ENCODE peak calls at places on chromosome 10, in six cellular contexts. U, T, J, S, N and O are unnamed samples. For H3K4me1, the result is how much of the 10 kb centered on the place peaks cover.

GRCh38 chr10:32367793-32368453 is 21.0 kb upstream of the EPC1 start:
- DNase-seq in U (peak), T (no peak), J (peak), S (peak), N (peak), O (peak)

GRCh38 chr10:44873156-44873555 is 38.0 kb upstream of the TMEM72 start:
- DNase-seq in U (no peak), T (no peak), J (peak), S (no peak), N (no peak), O (no peak)

GRCh38 chr10:113753020-113753692 is 1.7 kb downstream of the PLEKHS1 start:
- DNase-seq in U (no peak), T (no peak), J (peak), S (no peak), N (no peak), O (no peak)

GRCh38 chr10:119051775-119052174 is 22.3 kb downstream of the NANOS1 start:
- DNase-seq in U (no peak), T (no peak), J (no peak), S (no peak), N (peak), O (no peak)

GRCh38 chr10:85888004-85888403 is 478.6 kb downstream of the GRID1 start:
- DNase-seq in U (no peak), T (no peak), J (no peak), S (no peak), N (no peak), O (no peak)

GRCh38 chr10:124943301-124944092 is 1.6 kb downstream of the ZRANB1 start:
- DNase-seq in U (no peak), T (no peak), J (peak), S (peak), N (peak), O (no peak)

GRCh38 chr10:112229901-112230300 is 46.3 kb upstream of the GPAM start:
- DNase-seq in U (no peak), T (no peak), J (no peak), S (no peak), N (peak), O (no peak)

GRCh38 chr10:123149568-123150228 is 1.8 kb downstream of the HMX2 start:
- DNase-seq in U (no peak), T (no peak), J (peak), S (peak), N (peak), O (no peak)

GRCh38 chr10:12645449-12645848 is 296.1 kb downstream of the CAMK1D start:
- DNase-seq in U (no peak), T (no peak), J (no peak), S (no peak), N (no peak), O (no peak)

GRCh38 chr10:52636874-52637273 is 135.7 kb downstream of the MBL2 start:
- DNase-seq in U (no peak), T (no peak), J (no peak), S (no peak), N (no peak), O (no peak)

GRCh38 chr10:86107131-86107530 is 259.5 kb downstream of the GRID1 start:
- DNase-seq in U (no peak), T (no peak), J (no peak), S (no peak), N (no peak), O (no peak)

GRCh38 chr10:13636776-13637175 is 50.0 kb downstream of the PRPF18 start:
- DNase-seq in U (no peak), T (no peak), J (peak), S (peak), N (no peak), O (no peak)

GRCh38 chr10:119022846-119023552 is 6.5 kb upstream of the NANOS1 start:
- DNase-seq in U (no peak), T (no peak), J (peak), S (peak), N (peak), O (no peak)

GRCh38 chr10:6022693-6023092 is 39.5 kb downstream of the IL2RA start:
- DNase-seq in U (no peak), T (no peak), J (no peak), S (no peak), N (no peak), O (no peak)

GRCh38 chr10:93392111-93392510 is 90.0 kb downstream of the MYOF start:
- DNase-seq in U (no peak), T (no peak), J (no peak), S (peak), N (no peak), O (no peak)

GRCh38 chr10:73218466-73219191 is 28.4 kb downstream of the DNAJC9 start:
- DNase-seq in U (no peak), T (no peak), J (peak), S (no peak), N (no peak), O (no peak)

GRCh38 chr10:67599597-67599996 is 96.4 kb downstream of the CTNNA3 start:
- DNase-seq in U (no peak), T (no peak), J (no peak), S (no peak), N (no peak), O (no peak)

GRCh38 chr10:114303556-114303955 is 64.5 kb downstream of the VWA2 start:
- DNase-seq in U (no peak), T (no peak), J (no peak), S (no peak), N (no peak), O (no peak)

GRCh38 chr10:13247784-13248183 is 13.6 kb upstream of the UCMA start:
- DNase-seq in U (no peak), T (no peak), J (no peak), S (no peak), N (no peak), O (no peak)

GRCh38 chr10:126203746-126204145 is 184.5 kb downstream of the ADAM12 start:
- DNase-seq in U (peak), T (no peak), J (no peak), S (peak), N (no peak), O (no peak)

GRCh38 chr10:109018892-109019507 is 904.3 kb downstream of the XPNPEP1 start:
- DNase-seq in U (no peak), T (no peak), J (peak), S (no peak), N (peak), O (no peak)

GRCh38 chr10:83816942-83817341 is 322.4 kb upstream of the GHITM start:
- DNase-seq in U (no peak), T (no peak), J (no peak), S (no peak), N (no peak), O (no peak)

GRCh38 chr10:58998924-58999713 is 177.3 kb upstream of the PHYHIPL start:
- DNase-seq in U (peak), T (peak), J (peak), S (peak), N (no peak), O (peak)

GRCh38 chr10:6995846-6996245 is 415.0 kb downstream of the SFMBT2 start:
- DNase-seq in U (no peak), T (no peak), J (peak), S (peak), N (no peak), O (no peak)

GRCh38 chr10:83254698-83255097 is 884.6 kb upstream of the GHITM start:
- DNase-seq in U (no peak), T (no peak), J (no peak), S (no peak), N (no peak), O (no peak)

GRCh38 chr10:121687094-121687850 is 89.0 kb upstream of the FGFR2 start:
- DNase-seq in U (no peak), T (no peak), J (no peak), S (no peak), N (no peak), O (no peak)

DNA sequence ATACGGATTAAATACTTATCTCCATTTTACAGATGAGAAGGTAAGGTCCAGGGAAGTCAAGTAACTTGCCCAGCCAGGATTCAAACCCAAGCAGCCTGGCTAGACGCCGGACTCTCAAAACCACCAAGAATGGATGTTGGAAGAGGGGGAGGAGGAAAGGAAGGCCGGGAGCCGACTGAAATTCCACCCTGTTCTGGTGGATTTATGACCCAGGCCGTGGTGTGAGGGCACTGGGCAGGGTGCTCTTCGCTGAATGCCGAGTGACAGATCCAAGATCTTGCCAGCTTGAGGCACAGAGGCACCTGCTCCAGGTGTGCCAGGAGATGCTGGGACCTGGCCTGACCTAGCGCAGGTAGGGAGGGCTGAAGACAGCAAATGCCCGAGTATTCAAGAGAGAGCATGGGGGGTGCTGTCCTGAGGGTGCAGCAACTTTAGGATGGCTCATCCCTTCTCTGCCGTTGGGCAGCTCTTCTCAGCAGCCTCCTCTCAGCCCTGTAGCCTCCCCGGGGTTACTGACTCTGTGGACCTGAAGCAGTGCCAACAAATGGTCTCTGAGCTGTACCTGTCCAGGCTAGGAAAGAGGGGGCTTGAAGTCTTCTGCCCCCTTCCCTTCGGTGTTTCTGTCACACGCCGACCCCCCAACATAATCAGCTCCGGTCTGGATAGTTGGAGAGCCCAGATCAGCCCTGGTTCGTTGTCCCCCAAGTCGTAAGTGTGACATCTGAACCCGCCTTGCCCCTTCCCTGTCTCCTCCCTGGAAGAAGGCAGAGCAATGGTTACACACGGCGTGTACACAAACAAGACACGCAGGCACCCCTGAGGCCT is 713 bp downstream of the LOXL4 start:
- DNase-seq in U (no peak), T (no peak), J (no peak), S (no peak), N (no peak), O (no peak)
- H3K27ac ChIP-seq in U (peak), T (peak), J (peak), S (no peak), N (no peak), O (peak)

GRCh38 chr10:104582966-104583365 is 58.1 kb upstream of the SORCS3 start:
- DNase-seq in U (no peak), T (no peak), J (no peak), S (no peak), N (no peak), O (no peak)

GRCh38 chr10:104580774-104581675 is 60.1 kb upstream of the SORCS3 start:
- DNase-seq in U (peak), T (peak), J (peak), S (peak), N (peak), O (peak)

GRCh38 chr10:104581884-104582603 is 59.0 kb upstream of the SORCS3 start:
- DNase-seq in U (no peak), T (no peak), J (peak), S (peak), N (peak), O (no peak)

GRCh38 chr10:104584541-104584940 is 56.5 kb upstream of the SORCS3 start:
- DNase-seq in U (no peak), T (no peak), J (no peak), S (no peak), N (no peak), O (no peak)

GRCh38 chr10:104582604-104582951 is 58.5 kb upstream of the SORCS3 start:
- DNase-seq in U (no peak), T (no peak), J (no peak), S (peak), N (peak), O (no peak)
- H3K4me1 ChIP-seq in U (under half), T (under half), J (under half), S (under half), N (under half), O (under half)

GRCh38 chr10:96299383-96299782 is 4.9 kb upstream of the DNTT start:
- DNase-seq in U (no peak), T (no peak), J (no peak), S (no peak), N (no peak), O (no peak)
- H3K27ac ChIP-seq in U (no peak), T (no peak), J (no peak), S (no peak), N (no peak), O (no peak)

DNA sequence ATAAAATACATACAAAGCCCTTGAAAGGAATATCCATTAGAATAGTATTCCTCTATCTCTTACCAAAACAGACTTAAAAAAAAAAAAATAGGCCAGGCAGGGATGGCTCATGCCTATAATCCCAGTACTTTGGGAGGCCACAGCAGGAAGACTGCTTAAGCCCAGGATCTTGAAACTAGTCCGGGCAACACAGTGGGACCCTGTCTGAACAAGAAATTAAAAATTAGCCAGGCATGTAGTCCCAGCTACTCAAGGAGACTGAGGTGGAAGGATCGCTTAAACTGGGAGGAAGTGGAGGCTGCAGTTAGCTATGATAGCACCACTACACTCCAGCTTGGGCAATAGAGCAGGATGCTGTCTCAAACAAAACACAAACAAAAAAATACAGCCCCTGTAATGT is 9.6 kb downstream of the PDLIM1 start:
- DNase-seq in U (no peak), T (no peak), J (no peak), S (no peak), N (no peak), O (no peak)
- H3K4me1 ChIP-seq in U (under half), T (under half), J (under half), S (under half), N (half or more), O (half or more)